ENCODE peak calls at places on chromosomes 2 and 18, in nine cellular contexts. R is tibial nerve; Q is AG04450; P is spleen; G is lower lobe of right lung; Z is heart right ventricle; O is CD4-positive, alpha-beta memory T cell; W is Panc1; M is mammary epithelial cell. C is an unnamed sample.
A peak's percentile ranks its signal among the peaks of the same experiment; 100 is the strongest.

GRCh38 chr2:238439093-238439849 is 12.5 kb downstream of the ASB1 start:
- DNase-seq in Z (no peak), Q (peak; percentile 63), W (peak; percentile 99), G (no peak), P (no peak), O (peak; percentile 75), R (no peak), M (peak; percentile 100), C (no peak)

GRCh38 chr2:127082974-127083373 is 24.0 kb downstream of the BIN1 start:
- DNase-seq in P (no peak), R (no peak), M (no peak), O (no peak), G (no peak), W (no peak), Q (no peak), Z (no peak), C (no peak)

GRCh38 chr2:47014564-47015051 is 99.0 kb upstream of the MCFD2 start:
- DNase-seq in P (no peak), M (no peak), W (no peak), O (no peak), R (no peak), Q (no peak), Z (no peak), G (no peak), C (no peak)

GRCh38 chr2:154240316-154240715 is 368.6 kb downstream of the GALNT13 start:
- DNase-seq in Q (no peak), G (no peak), R (no peak), M (no peak), Z (no peak), P (no peak), W (no peak), O (no peak), C (no peak)

GRCh38 chr2:215454519-215454918 is 18.7 kb upstream of the FN1 start:
- DNase-seq in G (no peak), W (peak; percentile 18), M (peak; percentile 43), O (no peak), Z (no peak), P (no peak), Q (no peak), R (no peak), C (no peak)

GRCh38 chr2:95034221-95034620 is 8.7 kb downstream of the MAL start:
- DNase-seq in P (no peak), W (no peak), M (peak; percentile 18), G (no peak), Z (no peak), O (no peak), Q (no peak), R (no peak), C (no peak)

GRCh38 chr2:84461310-84461709 is 2.2 kb upstream of the SUCLG1 start:
- DNase-seq in R (no peak), G (no peak), Z (no peak), M (no peak), Q (no peak), W (no peak), P (no peak), O (no peak), C (no peak)

GRCh38 chr2:37966326-37966725 is 41.2 kb downstream of the RMDN2 start:
- DNase-seq in Z (no peak), G (no peak), R (no peak), P (no peak), M (no peak), W (no peak), O (no peak), Q (no peak), C (no peak)

GRCh38 chr2:28276807-28277206 is 115.9 kb upstream of the FOSL2 start:
- DNase-seq in M (no peak), P (no peak), R (no peak), O (no peak), Z (peak; percentile 33), W (no peak), G (no peak), Q (no peak), C (no peak)

DNA sequence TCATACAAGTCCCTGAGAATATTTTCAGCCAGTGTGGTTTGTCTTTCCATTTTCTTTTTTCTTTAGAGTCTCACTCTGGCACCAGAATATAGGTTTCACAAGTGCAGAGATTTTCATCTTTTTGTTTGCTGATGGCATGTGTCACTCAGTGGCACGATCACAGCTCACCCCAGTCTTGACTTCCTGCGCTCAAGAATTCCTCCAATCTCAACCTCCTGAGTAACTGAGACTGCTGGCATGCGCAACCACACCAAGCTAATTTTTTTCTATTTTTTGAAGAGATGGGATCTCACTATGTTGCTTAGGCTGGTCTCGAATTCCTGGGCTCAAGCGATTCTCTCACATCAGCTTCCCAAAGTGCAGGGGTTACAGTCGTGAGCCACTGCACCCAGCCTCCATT is 23.9 kb downstream of the NBEAL1 start:
- DNase-seq in O (no peak), G (no peak), Q (no peak), M (no peak), P (no peak), R (no peak), W (no peak), Z (no peak), C (no peak)
- H3K27ac ChIP-seq in O (no peak overlapping the region), G (no peak overlapping the region), Q (no peak overlapping the region), M (no peak overlapping the region), P (no peak overlapping the region), R (no peak overlapping the region), W (no peak overlapping the region), Z (no peak overlapping the region), C (no peak overlapping the region)

GRCh38 chr2:144455979-144456378 is 63.9 kb downstream of the ZEB2 start:
- DNase-seq in G (no peak), O (no peak), Q (no peak), Z (no peak), R (no peak), P (no peak), W (no peak), M (no peak), C (no peak)

GRCh38 chr2:144459937-144460336 is 60.0 kb downstream of the ZEB2 start:
- DNase-seq in P (no peak), M (no peak), O (peak; percentile 52), R (no peak), G (no peak), Z (no peak), Q (no peak), W (no peak), C (no peak)

GRCh38 chr2:144456680-144457079 is 63.2 kb downstream of the ZEB2 start:
- DNase-seq in O (no peak), P (no peak), R (no peak), G (no peak), W (no peak), M (peak; percentile 46), Q (peak; percentile 49), Z (peak; percentile 15), C (no peak)

GRCh38 chr2:144460981-144461766 is 58.7 kb downstream of the ZEB2 start:
- DNase-seq in M (peak; percentile 5), W (no peak), Z (no peak), R (no peak), O (no peak), Q (peak; percentile 44), P (no peak), G (no peak), C (no peak)

GRCh38 chr2:144458536-144458935 is 61.4 kb downstream of the ZEB2 start:
- DNase-seq in G (no peak), R (no peak), W (no peak), Q (no peak), M (no peak), Z (no peak), P (no peak), O (no peak), C (no peak)
- H3K27ac ChIP-seq in G (peak overlapping the region; percentile 19), R (peak overlapping the region; percentile 10), W (no peak overlapping the region), Q (no peak overlapping the region), M (no peak overlapping the region), Z (peak overlapping the region; percentile 4), P (peak overlapping the region; percentile 68), O (peak overlapping the region; percentile 19), C (no peak overlapping the region)

DNA sequence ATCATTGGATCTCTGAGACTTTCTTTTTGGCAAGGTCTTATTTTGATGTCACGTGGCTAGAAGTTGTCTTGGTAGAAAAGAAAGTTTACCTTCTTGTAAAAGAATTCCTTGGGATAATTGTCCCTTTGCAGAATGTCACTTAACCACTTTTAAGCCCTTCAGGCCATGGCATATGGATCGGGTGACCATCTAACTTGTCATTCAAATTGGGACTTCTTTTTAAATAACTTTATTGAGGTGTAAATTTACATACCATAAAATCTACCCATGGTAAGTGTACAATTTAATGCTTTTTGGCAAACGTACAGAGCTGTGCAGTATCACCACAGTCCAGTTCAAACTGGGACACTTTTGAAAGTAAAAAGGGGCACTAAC is 24.6 kb downstream of the ARMC9 start:
- DNase-seq in G (no peak), M (no peak), O (no peak), Z (no peak), W (no peak), Q (no peak), P (no peak), R (no peak), C (no peak)
- H3K27ac ChIP-seq in G (no peak overlapping the region), M (no peak overlapping the region), O (no peak overlapping the region), Z (no peak overlapping the region), W (no peak overlapping the region), Q (peak overlapping the region; percentile 72), P (peak overlapping the region; percentile 10), R (peak overlapping the region; percentile 13), C (no peak overlapping the region)

GRCh38 chr2:54589340-54590215 is 133.5 kb downstream of the SPTBN1 start:
- DNase-seq in Z (no peak), R (no peak), Q (no peak), G (no peak), W (no peak), P (no peak), O (peak; percentile 73), M (no peak), C (peak; percentile 42)

GRCh38 chr2:54589038-54589339 is 132.9 kb downstream of the SPTBN1 start:
- DNase-seq in O (no peak), Q (no peak), G (no peak), M (no peak), P (no peak), R (no peak), Z (no peak), W (no peak), C (no peak)

GRCh38 chr2:54586062-54586982 is 130.2 kb downstream of the SPTBN1 start:
- DNase-seq in R (no peak), W (no peak), Z (no peak), G (no peak), M (no peak), Q (no peak), P (no peak), O (no peak), C (no peak)

GRCh38 chr2:54588244-54588899 is 132.2 kb downstream of the SPTBN1 start:
- DNase-seq in P (no peak), R (no peak), Z (no peak), G (no peak), W (no peak), O (no peak), M (no peak), Q (no peak), C (no peak)

GRCh38 chr2:54587439-54588016 is 131.4 kb downstream of the SPTBN1 start:
- DNase-seq in Q (no peak), P (no peak), Z (no peak), W (no peak), G (no peak), M (no peak), R (no peak), O (no peak), C (no peak)
- H3K27ac ChIP-seq in Q (no peak overlapping the region), P (peak overlapping the region; percentile 88), Z (no peak overlapping the region), W (no peak overlapping the region), G (no peak overlapping the region), M (no peak overlapping the region), R (no peak overlapping the region), O (no peak overlapping the region), C (peak overlapping the region; percentile 80)

DNA sequence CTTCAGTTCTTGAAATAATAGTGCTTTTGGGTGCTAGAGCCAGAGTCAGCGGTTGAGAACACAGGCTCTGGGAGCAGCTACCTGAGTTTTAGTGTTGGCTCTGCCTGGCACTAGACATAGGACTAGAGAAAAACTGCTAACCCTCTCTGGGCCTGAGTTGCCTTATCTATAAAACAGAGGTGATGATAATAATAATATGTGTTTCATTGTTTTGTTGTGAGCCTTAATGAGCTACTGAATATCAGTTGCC is 391.7 kb downstream of the PTPRM start:
- DNase-seq in M (no peak), Z (no peak), Q (no peak), P (no peak), O (no peak), G (no peak), W (no peak), R (no peak), C (no peak)
- H3K27ac ChIP-seq in M (no peak overlapping the region), Z (no peak overlapping the region), Q (no peak overlapping the region), P (peak overlapping the region; percentile 50), O (peak overlapping the region; percentile 53), G (no peak overlapping the region), W (no peak overlapping the region), R (no peak overlapping the region), C (no peak overlapping the region)